ENCODE peak calls at places on chromosomes 11 and 22, in ten cellular contexts. I is T-helper 9 cell; F is HEK293T; E is nephron progenitor cell; Q is A549; S is T-helper 2 cell; L is pons; Z is WTC11; B is cardiac fibroblast; H is stimulated activated naive CD8-positive, alpha-beta T cell treated with anti-CD3 and anti-CD28 coated beads, Interleukin-15, Interleukin-2, amounts not matched to agents 100 U/mL and 50 U/mL, for 24 hours. C is an unnamed sample.

GRCh38 chr22:16838073-16838472 is 12.9 kb upstream of the XKR3 start:
- DNase-seq in S (no peak), B (peak; percentile 25), H (no peak), L (no peak), I (no peak), E (no peak), F (no peak), Q (no peak), Z (no peak), C (no peak)

GRCh38 chr11:116512841-116513240 is 259.9 kb downstream of the BUD13 start:
- DNase-seq in E (no peak), B (no peak), H (no peak), L (no peak), Q (no peak), Z (no peak), I (no peak), F (no peak), S (no peak), C (no peak)

GRCh38 chr11:128205796-128206195 is 381.6 kb downstream of the ETS1 start:
- DNase-seq in H (no peak), Z (no peak), B (no peak), E (no peak), I (no peak), Q (no peak), F (no peak), L (no peak), S (no peak), C (peak; percentile 33)

GRCh38 chr11:38547464-38547863 is 1949.4 kb upstream of the RAG2 start:
- DNase-seq in F (no peak), Q (no peak), I (no peak), Z (no peak), B (peak; percentile 44), E (no peak), L (no peak), H (no peak), S (no peak), C (no peak)

GRCh38 chr11:45280449-45280848 is 5.7 kb downstream of the SYT13 start:
- DNase-seq in E (no peak), F (no peak), S (no peak), B (peak; percentile 70), I (no peak), Z (no peak), L (no peak), H (no peak), Q (no peak), C (no peak)

GRCh38 chr11:120523196-120523595 is 11.6 kb downstream of the GRIK4 start:
- DNase-seq in L (no peak), Z (no peak), H (no peak), F (no peak), B (no peak), S (no peak), E (peak; percentile 30), I (no peak), Q (no peak), C (no peak)

GRCh38 chr22:20567371-20567847 is 60.0 kb downstream of the MED15 start:
- DNase-seq in H (no peak), B (peak; percentile 43), L (no peak), E (no peak), S (no peak), Z (no peak), F (no peak), I (no peak), Q (peak; percentile 40), C (peak; percentile 37)

GRCh38 chr22:30694638-30695350 is at the start of gene OSBP2:
- DNase-seq in S (peak; percentile 12), E (peak; percentile 71), Z (peak; percentile 56), L (no peak), H (peak; percentile 43), I (peak; percentile 4), Q (peak; percentile 9), F (peak; percentile 77), B (no peak), C (peak; percentile 44)

GRCh38 chr11:102837151-102837550 is 6.3 kb downstream of the MMP3 start:
- DNase-seq in S (no peak), Q (no peak), B (no peak), L (no peak), F (no peak), H (no peak), E (no peak), I (no peak), Z (no peak), C (no peak)

GRCh38 chr11:29984544-29984943 is 32.3 kb downstream of the KCNA4 start:
- DNase-seq in B (no peak), Z (no peak), F (no peak), Q (no peak), S (no peak), I (no peak), H (no peak), L (no peak), E (no peak), C (no peak)

GRCh38 chr22:19812910-19813309 is 41.8 kb downstream of the GNB1L start:
- DNase-seq in B (no peak), E (no peak), Z (no peak), H (no peak), F (no peak), L (no peak), S (no peak), I (no peak), Q (no peak), C (no peak)

GRCh38 chr11:27995082-27995481 is 112.9 kb downstream of the KIF18A start:
- DNase-seq in S (no peak), E (no peak), Z (no peak), L (no peak), Q (peak; percentile 68), I (no peak), F (no peak), H (no peak), B (peak; percentile 88), C (no peak)

GRCh38 chr11:43756575-43756974 is 76.0 kb downstream of the HSD17B12 start:
- DNase-seq in Z (no peak), L (no peak), Q (no peak), E (no peak), F (no peak), I (no peak), S (no peak), H (no peak), B (peak; percentile 32), C (no peak)

GRCh38 chr11:21771097-21771496 is 421.8 kb upstream of the ANO5 start:
- DNase-seq in H (no peak), Q (no peak), E (no peak), B (no peak), I (no peak), Z (no peak), S (no peak), L (peak; percentile 28), F (no peak), C (no peak)

GRCh38 chr11:73528420-73528819 is 69.5 kb downstream of the FAM168A start:
- DNase-seq in H (no peak), B (peak; percentile 27), E (no peak), L (peak; percentile 52), Q (no peak), F (no peak), I (no peak), S (no peak), Z (no peak), C (no peak)

GRCh38 chr22:46036558-46037408 is 59.8 kb upstream of the WNT7B start:
- DNase-seq in I (no peak), Z (peak; percentile 28), B (peak; percentile 23), S (no peak), E (no peak), F (peak; percentile 49), Q (peak; percentile 69), L (no peak), H (peak; percentile 52), C (peak; percentile 66)

GRCh38 chr11:86693501-86693900 is 21.1 kb upstream of the ME3 start:
- DNase-seq in I (no peak), F (no peak), E (no peak), H (no peak), B (no peak), Q (no peak), S (no peak), Z (no peak), L (no peak), C (no peak)

GRCh38 chr11:45917286-45917622 is 423 bp downstream of the PEX16 start:
- DNase-seq in S (no peak), F (no peak), H (no peak), Q (no peak), L (no peak), B (peak; percentile 9), E (no peak), Z (no peak), I (no peak), C (peak; percentile 42)

GRCh38 chr11:91078221-91078620 is 855.4 kb upstream of the CHORDC1 start:
- DNase-seq in B (no peak), I (no peak), F (no peak), Z (no peak), H (no peak), L (no peak), E (no peak), S (no peak), Q (no peak), C (no peak)

GRCh38 chr11:129225190-129225589 is 33.1 kb upstream of the ARHGAP32 start:
- DNase-seq in Q (no peak), S (no peak), L (no peak), F (no peak), I (no peak), Z (no peak), H (no peak), E (no peak), B (peak; percentile 90), C (no peak)

GRCh38 chr22:46132830-46133587 is 17.3 kb upstream of the PPARA start:
- DNase-seq in Q (no peak), F (no peak), Z (no peak), I (no peak), E (no peak), L (no peak), B (no peak), S (no peak), H (no peak), C (no peak)

GRCh38 chr11:79561496-79561895 is 120.7 kb upstream of the TENM4 start:
- DNase-seq in Q (no peak), I (no peak), B (no peak), Z (no peak), E (no peak), F (no peak), S (no peak), H (no peak), L (no peak), C (no peak)

GRCh38 chr11:12016246-12016645 is 7.8 kb upstream of the DKK3 start:
- DNase-seq in I (no peak), S (no peak), L (no peak), H (no peak), E (no peak), B (no peak), Q (peak; percentile 17), F (no peak), Z (no peak), C (no peak)

GRCh38 chr11:64124147-64124546 is 41.8 kb downstream of the MACROD1 start:
- DNase-seq in B (no peak), L (no peak), F (peak; percentile 40), E (no peak), Q (peak; percentile 36), I (no peak), Z (no peak), S (no peak), H (no peak), C (no peak)

GRCh38 chr11:130211781-130212401 is 52.3 kb downstream of the ST14 start:
- DNase-seq in L (no peak), S (no peak), H (no peak), Z (peak; percentile 9), I (no peak), B (no peak), Q (no peak), F (no peak), E (no peak), C (peak; percentile 8)

GRCh38 chr11:115528217-115528616 is 24.0 kb upstream of the CADM1 start:
- DNase-seq in L (no peak), Q (no peak), S (no peak), I (no peak), B (no peak), E (no peak), Z (no peak), F (no peak), H (no peak), C (no peak)